ENCODE peak calls at places on chromosome 14, in seven cellular contexts. F is NCI-H510A treated with DMSO at 0.1 percent for 48 hours; T is stimulated activated CD8-positive, alpha-beta memory T cell treated with anti-CD3 and anti-CD28 coated beads, Interleukin-15, amount 100 ng/mL, for 1 hour; J is CD8-positive, alpha-beta memory T cell; Z is HEK293T; Q is stimulated activated naive CD8-positive, alpha-beta T cell treated with anti-CD3 and anti-CD28 coated beads, Interleukin-15, Interleukin-2, amounts not matched to agents 100 U/mL and 50 U/mL, for 24 hours; S is NCI-H1436. K is an unnamed sample.

GRCh38 chr14:89386214-89386886 is 30.7 kb downstream of the FOXN3 start:
- DNase-seq in T (no peak), J (no peak), F (no peak), Z (no peak), Q (no peak), S (no peak), K (no peak)

GRCh38 chr14:90522585-90523191 is 125.9 kb downstream of the CALM1 start:
- DNase-seq in Q (no peak), F (peak), S (peak), T (no peak), J (no peak), Z (no peak), K (peak)

GRCh38 chr14:79328863-79329262 is 882.4 kb downstream of the DIO2 start:
- DNase-seq in T (no peak), Q (no peak), F (no peak), S (no peak), J (no peak), Z (no peak), K (no peak)

GRCh38 chr14:98580131-98580678 is 691.8 kb downstream of the BCL11B start:
- DNase-seq in T (no peak), J (no peak), Z (no peak), S (no peak), F (no peak), Q (no peak), K (no peak)

GRCh38 chr14:89575386-89576061 is 158.5 kb upstream of the FOXN3 start:
- DNase-seq in F (no peak), T (no peak), J (no peak), Q (no peak), Z (no peak), S (no peak), K (no peak)

GRCh38 chr14:29755311-29756052 is 172.2 kb downstream of the PRKD1 start:
- DNase-seq in J (no peak), T (no peak), Q (no peak), S (no peak), Z (no peak), F (no peak), K (no peak)

GRCh38 chr14:87097021-87097420 is 896.0 kb downstream of the GALC start:
- DNase-seq in Z (no peak), S (no peak), J (no peak), Q (no peak), T (no peak), F (no peak), K (no peak)

GRCh38 chr14:100780646-100781355 is 45.1 kb upstream of the MEG3 start:
- DNase-seq in F (no peak), S (no peak), J (no peak), Z (no peak), T (no peak), Q (no peak), K (no peak)

GRCh38 chr14:51546603-51547258 is 105.0 kb upstream of the FRMD6 start:
- DNase-seq in J (no peak), Q (no peak), S (peak), F (no peak), Z (peak), T (no peak), K (no peak)

GRCh38 chr14:71855399-71856036 is 76.7 kb upstream of the RGS6 start:
- DNase-seq in F (no peak), Z (peak), Q (peak), T (no peak), S (peak), J (peak), K (peak)

GRCh38 chr14:103329421-103330347 is 4.4 kb upstream of the EIF5 start:
- DNase-seq in J (no peak), Q (no peak), F (peak), Z (no peak), T (no peak), S (no peak), K (no peak)

GRCh38 chr14:34128665-34129064 is 177.8 kb upstream of the EGLN3 start:
- DNase-seq in J (no peak), Z (no peak), F (no peak), T (no peak), S (no peak), Q (no peak), K (no peak)

GRCh38 chr14:60233251-60233650 is 15.8 kb upstream of the PPM1A start:
- DNase-seq in J (no peak), S (no peak), T (no peak), Q (no peak), Z (no peak), F (no peak), K (no peak)